ENCODE peak calls at places on chromosomes 4 and X, in eight cellular contexts. Y is naive thymus-derived CD8-positive, alpha-beta T cell; P is non-pigmented ciliary epithelial cell; W is activated B cell treated with CpG ODN at 0.5 μM for 24 hours; B is CD4-positive, alpha-beta memory T cell; K is dorsolateral prefrontal cortex; S is effector memory CD4-positive, alpha-beta T cell; L is nephron progenitor cell. R is an unnamed sample.

GRCh38 chr4:89299153-89299789 is 8.3 kb downstream of the GPRIN3 start:
- DNase-seq in Y (peak), P (no peak), W (no peak), B (no peak), K (no peak), S (no peak), L (no peak), R (no peak)

GRCh38 chr4:13701937-13702446 is 74.5 kb upstream of the BOD1L1 start:
- DNase-seq in Y (no peak), P (peak), W (no peak), B (no peak), K (no peak), S (no peak), L (no peak), R (no peak)

GRCh38 chrX:110851780-110852179 is 56.2 kb upstream of the CHRDL1 start:
- DNase-seq in Y (no peak), P (no peak), W (no peak), B (no peak), K (no peak), S (no peak), L (no peak), R (no peak)

GRCh38 chr4:763191-763810 is 57.7 kb downstream of the PCGF3 start:
- DNase-seq in Y (no peak), P (no peak), W (no peak), B (no peak), K (peak), S (no peak), L (no peak), R (no peak)

GRCh38 chrX:107167163-107167921 is 38.9 kb downstream of the NUP62CL start:
- DNase-seq in Y (no peak), P (no peak), W (no peak), B (no peak), K (no peak), S (no peak), L (no peak), R (no peak)

GRCh38 chr4:77074961-77075855 is 581 bp downstream of the CCNI start:
- DNase-seq in Y (peak), P (no peak), W (peak), B (peak), K (peak), S (peak), L (peak), R (peak)

GRCh38 chr4:17347445-17347844 is 164.4 kb downstream of the QDPR start:
- DNase-seq in Y (peak), P (no peak), W (no peak), B (peak), K (no peak), S (no peak), L (peak), R (peak)

GRCh38 chrX:112367065-112367464 is 284.5 kb upstream of the TRPC5 start:
- DNase-seq in Y (no peak), P (no peak), W (no peak), B (no peak), K (no peak), S (no peak), L (no peak), R (no peak)

GRCh38 chrX:15877380-15877779 is 22.8 kb upstream of the AP1S2 start:
- DNase-seq in Y (no peak), P (peak), W (no peak), B (no peak), K (no peak), S (no peak), L (no peak), R (no peak)

GRCh38 chr4:2535386-2536192 is 858 bp upstream of the FAM193A start:
- DNase-seq in Y (peak), P (no peak), W (peak), B (peak), K (peak), S (no peak), L (peak), R (no peak)

GRCh38 chr4:163610642-163611041 is 116.2 kb downstream of the TMA16 start:
- DNase-seq in Y (no peak), P (no peak), W (no peak), B (no peak), K (no peak), S (no peak), L (no peak), R (no peak)

GRCh38 chr4:168724960-168725359 is 228.1 kb downstream of the PALLD start:
- DNase-seq in Y (no peak), P (no peak), W (no peak), B (no peak), K (no peak), S (no peak), L (no peak), R (no peak)

GRCh38 chrX:31653395-31653794 is 581.6 kb upstream of the FTHL17 start:
- DNase-seq in Y (no peak), P (no peak), W (no peak), B (no peak), K (no peak), S (no peak), L (no peak), R (no peak)

GRCh38 chrX:27254663-27255062 is 208.5 kb downstream of the PPP4R3C start:
- DNase-seq in Y (no peak), P (no peak), W (no peak), B (no peak), K (no peak), S (no peak), L (no peak), R (no peak)

GRCh38 chr4:114921790-114922581 is 191.4 kb downstream of the NDST4 start:
- DNase-seq in Y (no peak), P (no peak), W (no peak), B (no peak), K (no peak), S (no peak), L (no peak), R (no peak)

GRCh38 chr4:25180524-25181131 is 20.4 kb upstream of the SEPSECS start:
- DNase-seq in Y (peak), P (no peak), W (no peak), B (peak), K (no peak), S (no peak), L (peak), R (no peak)

GRCh38 chrX:150361070-150361776 is 1.9 kb upstream of the MAMLD1 start:
- DNase-seq in Y (peak), P (no peak), W (peak), B (peak), K (peak), S (no peak), L (peak), R (no peak)

GRCh38 chrX:29488919-29489318 is 726.4 kb upstream of the MAGEB2 start:
- DNase-seq in Y (no peak), P (no peak), W (no peak), B (no peak), K (no peak), S (no peak), L (no peak), R (no peak)